ENCODE peak calls at places on chromosome 9, in eight cellular contexts. One of them, this sample, is unnamed.

GRCh38 chr9:129027685-129028191 is 393 bp downstream of the SH3GLB2 start:
- DNase-seq in HCT116: no peak
- DNase-seq in GM23338: peak
- DNase-seq in PC-3: peak
- DNase-seq in MM.1S: peak
- DNase-seq in neural progenitor cell: no peak
- DNase-seq in GM23248: no peak
- DNase-seq in SK-N-SH: no peak
- DNase-seq in this sample: peak

GRCh38 chr9:35791321-35791921 is at the start of gene NPR2:
- DNase-seq in HCT116: no peak
- DNase-seq in GM23338: peak
- DNase-seq in PC-3: no peak
- DNase-seq in MM.1S: no peak
- DNase-seq in neural progenitor cell: peak
- DNase-seq in GM23248: peak
- DNase-seq in SK-N-SH: peak
- DNase-seq in this sample: no peak

GRCh38 chr9:2157277-2158105 is 142.3 kb downstream of the SMARCA2 start:
- DNase-seq in HCT116: no peak
- DNase-seq in GM23338: peak
- DNase-seq in PC-3: peak
- DNase-seq in MM.1S: peak
- DNase-seq in neural progenitor cell: peak
- DNase-seq in GM23248: peak
- DNase-seq in SK-N-SH: peak
- DNase-seq in this sample: peak

GRCh38 chr9:80867731-80868130 is 821.6 kb downstream of the TLE1 start:
- DNase-seq in HCT116: no peak
- DNase-seq in GM23338: no peak
- DNase-seq in PC-3: peak
- DNase-seq in MM.1S: no peak
- DNase-seq in neural progenitor cell: no peak
- DNase-seq in GM23248: no peak
- DNase-seq in SK-N-SH: no peak
- DNase-seq in this sample: no peak

GRCh38 chr9:26142201-26142600 is 464.0 kb upstream of the TUSC1 start:
- DNase-seq in HCT116: no peak
- DNase-seq in GM23338: no peak
- DNase-seq in PC-3: no peak
- DNase-seq in MM.1S: no peak
- DNase-seq in neural progenitor cell: no peak
- DNase-seq in GM23248: no peak
- DNase-seq in SK-N-SH: no peak
- DNase-seq in this sample: no peak

GRCh38 chr9:108205276-108205675 is 650.5 kb downstream of the ACTL7B start:
- DNase-seq in HCT116: no peak
- DNase-seq in GM23338: no peak
- DNase-seq in PC-3: no peak
- DNase-seq in MM.1S: no peak
- DNase-seq in neural progenitor cell: no peak
- DNase-seq in GM23248: peak
- DNase-seq in SK-N-SH: no peak
- DNase-seq in this sample: no peak

GRCh38 chr9:116073826-116074225 is 79.8 kb upstream of the PAPPA start:
- DNase-seq in HCT116: no peak
- DNase-seq in GM23338: no peak
- DNase-seq in PC-3: peak
- DNase-seq in MM.1S: no peak
- DNase-seq in neural progenitor cell: no peak
- DNase-seq in GM23248: peak
- DNase-seq in SK-N-SH: no peak
- DNase-seq in this sample: no peak

GRCh38 chr9:80615964-80616363 is 1044.2 kb downstream of the TLE4 start:
- DNase-seq in HCT116: no peak
- DNase-seq in GM23338: no peak
- DNase-seq in PC-3: no peak
- DNase-seq in MM.1S: no peak
- DNase-seq in neural progenitor cell: no peak
- DNase-seq in GM23248: no peak
- DNase-seq in SK-N-SH: no peak
- DNase-seq in this sample: no peak

GRCh38 chr9:129111143-129111761 is at the start of gene PTPA:
- DNase-seq in HCT116: peak
- DNase-seq in GM23338: peak
- DNase-seq in PC-3: peak
- DNase-seq in MM.1S: peak
- DNase-seq in neural progenitor cell: peak
- DNase-seq in GM23248: peak
- DNase-seq in SK-N-SH: peak
- DNase-seq in this sample: peak

GRCh38 chr9:121557581-121558422 is 58.2 kb upstream of the GGTA1 start:
- DNase-seq in HCT116: no peak
- DNase-seq in GM23338: peak
- DNase-seq in PC-3: peak
- DNase-seq in MM.1S: no peak
- DNase-seq in neural progenitor cell: peak
- DNase-seq in GM23248: peak
- DNase-seq in SK-N-SH: no peak
- DNase-seq in this sample: peak

GRCh38 chr9:127405344-127406125 is 8.6 kb downstream of the SLC2A8 start:
- DNase-seq in HCT116: no peak
- DNase-seq in GM23338: no peak
- DNase-seq in PC-3: no peak
- DNase-seq in MM.1S: no peak
- DNase-seq in neural progenitor cell: no peak
- DNase-seq in GM23248: no peak
- DNase-seq in SK-N-SH: no peak
- DNase-seq in this sample: no peak

GRCh38 chr9:69898714-69899209 is 78.1 kb downstream of the CFAP95 start:
- DNase-seq in HCT116: peak
- DNase-seq in GM23338: no peak
- DNase-seq in PC-3: peak
- DNase-seq in MM.1S: no peak
- DNase-seq in neural progenitor cell: no peak
- DNase-seq in GM23248: peak
- DNase-seq in SK-N-SH: no peak
- DNase-seq in this sample: no peak

GRCh38 chr9:127915801-127916664 is 808 bp downstream of the ST6GALNAC4 start:
- DNase-seq in HCT116: no peak
- DNase-seq in GM23338: no peak
- DNase-seq in PC-3: no peak
- DNase-seq in MM.1S: peak
- DNase-seq in neural progenitor cell: no peak
- DNase-seq in GM23248: peak
- DNase-seq in SK-N-SH: no peak
- DNase-seq in this sample: peak

GRCh38 chr9:127898433-127899199 is 787 bp downstream of the ST6GALNAC6 start:
- DNase-seq in HCT116: no peak
- DNase-seq in GM23338: peak
- DNase-seq in PC-3: peak
- DNase-seq in MM.1S: no peak
- DNase-seq in neural progenitor cell: peak
- DNase-seq in GM23248: peak
- DNase-seq in SK-N-SH: peak
- DNase-seq in this sample: peak

GRCh38 chr9:119370816-119371215 is 1.6 kb upstream of the BRINP1 start:
- DNase-seq in HCT116: no peak
- DNase-seq in GM23338: peak
- DNase-seq in PC-3: peak
- DNase-seq in MM.1S: peak
- DNase-seq in neural progenitor cell: peak
- DNase-seq in GM23248: peak
- DNase-seq in SK-N-SH: no peak
- DNase-seq in this sample: peak

GRCh38 chr9:132973713-132974112 is 4.8 kb upstream of the GFI1B start:
- DNase-seq in HCT116: peak
- DNase-seq in GM23338: peak
- DNase-seq in PC-3: no peak
- DNase-seq in MM.1S: peak
- DNase-seq in neural progenitor cell: no peak
- DNase-seq in GM23248: peak
- DNase-seq in SK-N-SH: peak
- DNase-seq in this sample: peak

GRCh38 chr9:694499-695154 is 146.9 kb upstream of the DMRT1 start:
- DNase-seq in HCT116: no peak
- DNase-seq in GM23338: no peak
- DNase-seq in PC-3: peak
- DNase-seq in MM.1S: no peak
- DNase-seq in neural progenitor cell: no peak
- DNase-seq in GM23248: peak
- DNase-seq in SK-N-SH: no peak
- DNase-seq in this sample: no peak

DNA sequence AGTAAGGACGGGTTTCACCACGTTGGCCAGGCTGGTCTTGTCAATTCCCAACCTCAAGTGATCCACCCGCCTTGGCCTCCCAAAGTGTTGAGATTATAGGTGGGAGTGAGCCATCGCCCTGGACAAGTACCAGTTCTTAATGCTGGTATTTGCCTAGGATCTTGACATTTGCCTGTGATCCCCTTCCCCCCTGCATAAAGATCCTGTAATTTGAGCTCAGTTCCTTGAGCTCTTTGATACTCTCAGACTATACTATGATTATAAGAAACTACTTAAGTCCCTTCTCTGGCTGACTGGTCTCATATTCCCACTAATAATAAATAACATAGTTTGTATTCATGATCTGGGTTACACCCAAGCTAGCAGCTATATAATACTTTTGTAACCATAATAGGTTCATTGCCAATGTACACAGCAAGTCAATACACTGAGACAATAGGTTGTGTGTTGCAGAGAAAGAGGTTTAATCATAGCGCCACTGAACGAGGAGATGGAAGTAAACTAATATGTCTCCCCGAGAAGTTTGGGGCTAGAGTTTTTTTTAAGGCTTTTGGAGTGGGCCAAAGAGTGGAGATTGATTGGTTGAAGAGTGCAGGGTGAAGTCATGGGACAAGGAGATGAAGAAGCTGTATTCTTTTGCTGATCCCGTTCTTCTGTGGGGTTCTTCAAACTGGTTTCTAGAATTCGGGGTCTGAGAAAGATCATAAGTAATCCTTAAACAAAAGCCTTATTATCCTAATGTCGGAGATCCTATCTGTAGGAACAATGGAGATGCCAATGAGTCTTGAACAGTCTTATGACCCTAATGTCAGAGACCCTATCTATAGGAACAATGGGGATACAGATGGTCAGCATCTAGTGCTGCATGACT is 20.7 kb upstream of the SHOC1 start:
- DNase-seq in HCT116: no peak
- DNase-seq in GM23338: no peak
- DNase-seq in PC-3: peak
- DNase-seq in MM.1S: no peak
- DNase-seq in neural progenitor cell: no peak
- DNase-seq in GM23248: no peak
- DNase-seq in SK-N-SH: no peak
- DNase-seq in this sample: no peak
- H3K27ac ChIP-seq in HCT116: no peak
- H3K27ac ChIP-seq in GM23338: no peak
- H3K27ac ChIP-seq in PC-3: peak
- H3K27ac ChIP-seq in MM.1S: no peak
- H3K27ac ChIP-seq in neural progenitor cell: no peak
- H3K27ac ChIP-seq in GM23248: no peak
- H3K27ac ChIP-seq in SK-N-SH: no peak
- H3K27ac ChIP-seq in this sample: no peak

GRCh38 chr9:125748511-125749099 is 1.4 kb downstream of the PBX3 start:
- DNase-seq in HCT116: no peak
- DNase-seq in GM23338: peak
- DNase-seq in PC-3: no peak
- DNase-seq in MM.1S: no peak
- DNase-seq in neural progenitor cell: peak
- DNase-seq in GM23248: peak
- DNase-seq in SK-N-SH: peak
- DNase-seq in this sample: no peak
- H2AFZ ChIP-seq in HCT116: no peak
- H2AFZ ChIP-seq in GM23338: peak
- H2AFZ ChIP-seq in PC-3: peak
- H2AFZ ChIP-seq in MM.1S: peak
- H2AFZ ChIP-seq in neural progenitor cell: no peak
- H2AFZ ChIP-seq in GM23248: peak
- H2AFZ ChIP-seq in SK-N-SH: peak
- H2AFZ ChIP-seq in this sample: no peak

GRCh38 chr9:18550286-18550685 is 76.3 kb downstream of the ADAMTSL1 start:
- DNase-seq in HCT116: no peak
- DNase-seq in GM23338: no peak
- DNase-seq in PC-3: no peak
- DNase-seq in MM.1S: no peak
- DNase-seq in neural progenitor cell: no peak
- DNase-seq in GM23248: no peak
- DNase-seq in SK-N-SH: no peak
- DNase-seq in this sample: no peak
- TF ChIP-seq EZH2phosphoT487 in HCT116: no peak
- TF ChIP-seq EZH2phosphoT487 in GM23338: no peak
- TF ChIP-seq EZH2phosphoT487 in PC-3: no peak
- TF ChIP-seq EZH2phosphoT487 in MM.1S: no peak
- TF ChIP-seq EZH2phosphoT487 in neural progenitor cell: no peak
- TF ChIP-seq EZH2phosphoT487 in GM23248: no peak
- TF ChIP-seq EZH2phosphoT487 in SK-N-SH: no peak
- TF ChIP-seq EZH2phosphoT487 in this sample: no peak

GRCh38 chr9:123169926-123170325 is 98.5 kb downstream of the STRBP start:
- DNase-seq in HCT116: no peak
- DNase-seq in GM23338: no peak
- DNase-seq in PC-3: no peak
- DNase-seq in MM.1S: no peak
- DNase-seq in neural progenitor cell: no peak
- DNase-seq in GM23248: no peak
- DNase-seq in SK-N-SH: no peak
- DNase-seq in this sample: peak
- H3K27ac ChIP-seq in HCT116: no peak
- H3K27ac ChIP-seq in GM23338: no peak
- H3K27ac ChIP-seq in PC-3: no peak
- H3K27ac ChIP-seq in MM.1S: no peak
- H3K27ac ChIP-seq in neural progenitor cell: no peak
- H3K27ac ChIP-seq in GM23248: no peak
- H3K27ac ChIP-seq in SK-N-SH: no peak
- H3K27ac ChIP-seq in this sample: peak

GRCh38 chr9:31253800-31254762 is 1130.4 kb upstream of the ACO1 start:
- DNase-seq in HCT116: no peak
- DNase-seq in GM23338: no peak
- DNase-seq in PC-3: no peak
- DNase-seq in MM.1S: no peak
- DNase-seq in neural progenitor cell: no peak
- DNase-seq in GM23248: no peak
- DNase-seq in SK-N-SH: no peak
- DNase-seq in this sample: no peak

GRCh38 chr9:31259824-31260223 is 1124.6 kb upstream of the ACO1 start:
- DNase-seq in HCT116: no peak
- DNase-seq in GM23338: peak
- DNase-seq in PC-3: no peak
- DNase-seq in MM.1S: peak
- DNase-seq in neural progenitor cell: peak
- DNase-seq in GM23248: no peak
- DNase-seq in SK-N-SH: no peak
- DNase-seq in this sample: no peak
- H2AFZ ChIP-seq in HCT116: no peak
- H2AFZ ChIP-seq in GM23338: no peak
- H2AFZ ChIP-seq in PC-3: no peak
- H2AFZ ChIP-seq in MM.1S: no peak
- H2AFZ ChIP-seq in neural progenitor cell: no peak
- H2AFZ ChIP-seq in GM23248: no peak
- H2AFZ ChIP-seq in SK-N-SH: no peak
- H2AFZ ChIP-seq in this sample: no peak

This sample was measured in OCI-LY7.